ENCODE peak calls at places on chromosomes 2 and 18, in seven cellular contexts. P is tibial artery; W is psoas muscle; O is CD4-positive, alpha-beta T cell; H is cardiac fibroblast; K is kidney; N is AG10803. G is an unnamed sample.

GRCh38 chr18:49728542-49728941 is 84.8 kb downstream of the ACAA2 start:
- DNase-seq in K (no peak), W (peak; percentile 53), P (no peak), H (peak; percentile 56), O (no peak), N (no peak), G (no peak)

GRCh38 chr2:69119104-69119503 is 106.1 kb downstream of the ANTXR1 start:
- DNase-seq in P (peak; percentile 77), W (no peak), N (peak; percentile 36), O (no peak), H (no peak), K (no peak), G (no peak)

GRCh38 chr2:56705713-56706112 is 521.9 kb downstream of the CCDC85A start:
- DNase-seq in H (no peak), P (no peak), K (no peak), O (no peak), W (no peak), N (no peak), G (no peak)

GRCh38 chr18:23133860-23134779 is 1.2 kb upstream of the CABLES1 start:
- DNase-seq in P (no peak), K (peak; percentile 80), H (no peak), O (no peak), N (no peak), W (no peak), G (peak; percentile 56)

GRCh38 chr18:60732146-60732545 is 359.6 kb upstream of the MC4R start:
- DNase-seq in W (no peak), O (no peak), P (no peak), N (peak; percentile 1), H (no peak), K (no peak), G (no peak)

GRCh38 chr2:150517951-150518680 is 30.6 kb upstream of the RND3 start:
- DNase-seq in N (peak; percentile 81), O (no peak), H (peak; percentile 71), W (no peak), P (no peak), K (no peak), G (no peak)

GRCh38 chr2:216006164-216006663 is 7.1 kb downstream of the MREG start:
- DNase-seq in H (peak; percentile 35), W (no peak), O (no peak), K (peak; percentile 66), P (no peak), N (no peak), G (peak; percentile 27)

GRCh38 chr2:131580187-131580586 is 52.5 kb downstream of the CCDC74A start:
- DNase-seq in K (no peak), P (no peak), W (no peak), O (no peak), N (no peak), H (no peak), G (no peak)

GRCh38 chr18:54254265-54254758 is 15.0 kb upstream of the POLI start:
- DNase-seq in K (no peak), N (peak; percentile 42), P (no peak), O (no peak), W (no peak), H (peak; percentile 56), G (no peak)

GRCh38 chr18:56565596-56566355 is 72.6 kb downstream of the TXNL1 start:
- DNase-seq in W (no peak), N (peak; percentile 99), H (peak; percentile 87), K (no peak), O (no peak), P (no peak), G (no peak)

GRCh38 chr2:200025717-200026116 is 70.3 kb downstream of the MAIP1 start:
- DNase-seq in O (no peak), N (no peak), W (no peak), H (no peak), P (no peak), K (no peak), G (no peak)

GRCh38 chr2:105804266-105804665 is 59.6 kb downstream of the NCK2 start:
- DNase-seq in H (peak; percentile 67), P (no peak), K (no peak), W (no peak), N (peak; percentile 35), O (no peak), G (no peak)

GRCh38 chr2:120148229-120148628 is 75.0 kb downstream of the TMEM185B start:
- DNase-seq in N (no peak), W (no peak), O (no peak), P (no peak), H (no peak), K (no peak), G (no peak)

DNA sequence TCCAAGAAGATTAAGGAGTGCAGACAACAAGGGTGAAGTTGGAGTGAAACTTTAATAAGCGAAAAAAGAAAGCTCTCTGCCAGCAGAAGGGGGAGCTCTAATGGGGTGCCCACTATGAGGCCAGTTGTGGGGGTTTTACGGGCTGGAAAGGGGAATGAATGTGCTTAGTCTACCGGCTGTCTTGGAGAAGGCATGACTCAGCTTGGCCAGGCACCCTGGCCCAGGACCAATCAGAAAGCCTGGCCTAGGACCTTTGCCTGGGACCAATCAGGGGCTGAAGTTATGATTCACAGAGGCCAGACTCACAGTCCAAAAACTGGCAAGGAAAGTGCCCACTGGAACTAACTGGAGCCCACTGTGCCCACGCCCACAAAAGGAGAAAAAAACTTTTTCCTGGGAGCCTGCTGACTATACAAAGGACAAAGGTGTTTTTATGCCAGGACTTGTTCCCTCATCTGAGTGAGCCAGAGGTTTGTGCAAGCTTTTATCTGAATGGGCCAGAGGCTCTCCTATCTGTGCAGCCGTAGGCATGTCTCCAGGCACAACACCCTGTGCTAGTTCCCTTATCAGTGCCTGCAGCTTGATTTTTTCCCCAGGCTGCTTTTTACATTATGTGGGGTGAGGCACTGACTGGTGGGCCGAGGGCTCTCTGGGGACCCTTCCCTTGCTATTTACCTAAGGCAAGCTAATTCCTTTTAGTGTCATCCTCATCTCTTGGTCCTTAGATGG is 18.6 kb downstream of the CMPK2 start:
- DNase-seq in K (no peak), N (no peak), W (no peak), H (no peak), P (no peak), O (no peak), G (no peak)
- TF ChIP-seq CTCF in K (no peak), N (no peak), W (no peak), H (no peak), P (no peak), O (no peak), G (no peak)

GRCh38 chr2:165208094-165208493 is 4.2 kb upstream of the SCN3A start:
- DNase-seq in O (no peak), W (no peak), N (no peak), H (no peak), P (no peak), K (no peak), G (no peak)

GRCh38 chr2:165198181-165198580 is 5.7 kb downstream of the SCN3A start:
- DNase-seq in K (no peak), H (no peak), P (no peak), O (no peak), N (no peak), W (no peak), G (no peak)

GRCh38 chr2:165202230-165202629 is 1.6 kb downstream of the SCN3A start:
- DNase-seq in P (no peak), N (no peak), K (no peak), H (no peak), W (no peak), O (no peak), G (no peak)

GRCh38 chr2:165205865-165206264 is 2.0 kb upstream of the SCN3A start:
- DNase-seq in W (no peak), O (no peak), P (no peak), N (no peak), H (no peak), K (no peak), G (no peak)

GRCh38 chr2:165203689-165204559 is at the start of gene SCN3A:
- DNase-seq in P (no peak), K (no peak), N (peak; percentile 42), H (peak; percentile 61), O (no peak), W (no peak), G (no peak)
- TF ChIP-seq CTCF in P (peak; percentile 38), K (peak; percentile 60), N (peak; percentile 85), H (peak; percentile 66), O (peak; percentile 45), W (peak; percentile 66), G (no peak)

GRCh38 chr2:128312411-128312810 is 6.3 kb downstream of the HS6ST1 start:
- DNase-seq in N (no peak), H (no peak), W (peak; percentile 31), P (no peak), K (no peak), O (no peak), G (no peak)

GRCh38 chr2:128314026-128314347 is 4.7 kb downstream of the HS6ST1 start:
- DNase-seq in N (no peak), O (no peak), P (no peak), W (no peak), H (no peak), K (no peak), G (no peak)

GRCh38 chr2:128311755-128312341 is 6.8 kb downstream of the HS6ST1 start:
- DNase-seq in H (no peak), W (peak; percentile 48), K (peak; percentile 49), O (no peak), N (no peak), P (peak; percentile 48), G (no peak)

GRCh38 chr2:128314348-128315121 is 4.1 kb downstream of the HS6ST1 start:
- DNase-seq in N (no peak), H (no peak), W (peak; percentile 51), P (peak; percentile 53), K (peak; percentile 58), O (no peak), G (no peak)

GRCh38 chr2:128313076-128313836 is 5.4 kb downstream of the HS6ST1 start:
- DNase-seq in P (peak; percentile 59), H (peak; percentile 34), N (peak; percentile 55), O (no peak), K (peak; percentile 68), W (peak; percentile 32), G (no peak)
- TF ChIP-seq CTCF in P (no peak), H (peak; percentile 43), N (peak; percentile 40), O (no peak), K (peak; percentile 11), W (no peak), G (no peak)

DNA sequence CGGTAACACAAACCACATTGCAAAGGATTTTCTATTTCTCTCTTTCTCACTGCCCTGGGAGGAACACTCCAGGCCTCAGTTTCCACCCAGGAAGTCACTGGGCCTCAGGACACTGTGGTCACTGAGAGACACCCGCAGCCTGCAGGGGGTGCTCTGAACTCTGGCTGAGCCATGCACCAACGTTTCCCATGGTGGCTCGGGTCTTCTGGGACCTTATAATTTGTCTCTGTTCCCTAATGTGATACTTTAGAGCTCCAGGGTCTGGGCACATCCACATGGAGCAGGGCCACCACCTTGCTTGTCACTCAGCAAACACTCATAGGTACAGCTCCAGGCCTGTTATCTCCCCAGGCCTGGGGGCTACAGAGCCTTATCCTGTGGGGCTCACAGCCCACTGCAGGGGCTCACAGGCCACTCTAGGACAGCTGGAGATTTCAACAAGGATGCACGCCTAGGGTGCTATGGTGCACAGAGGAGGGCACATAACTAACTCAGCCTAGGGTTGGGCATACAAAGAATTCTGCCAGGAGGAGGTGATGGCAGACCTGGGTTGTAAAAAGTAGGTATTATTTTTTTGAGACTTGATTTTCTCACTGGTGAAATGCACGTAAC is 2.9 kb upstream of the HS1BP3 start:
- DNase-seq in W (peak; percentile 41), O (no peak), N (no peak), K (peak; percentile 37), H (no peak), P (peak; percentile 51), G (no peak)
- TF ChIP-seq CTCF in W (no peak), O (no peak), N (no peak), K (no peak), H (no peak), P (no peak), G (no peak)